ENCODE peak calls at places on chromosome 21, in six cellular contexts. One of them, this sample, is unnamed.

GRCh38 chr21:22223385-22223784 is 1225.2 kb downstream of the NCAM2 start:
- DNase-seq in H9: no peak
- DNase-seq in H1: no peak
- DNase-seq in neuronal stem cell: no peak
- DNase-seq in mesenchymal stem cell: no peak
- DNase-seq in IMR-90: no peak
- DNase-seq in this sample: peak; percentile 89

GRCh38 chr21:46455575-46456385 is 2.9 kb upstream of the DIP2A start:
- DNase-seq in H9: no peak
- DNase-seq in neuronal stem cell: no peak
- DNase-seq in H1: no peak
- DNase-seq in IMR-90: peak; percentile 66
- DNase-seq in mesenchymal stem cell: peak; percentile 34
- DNase-seq in this sample: no peak

GRCh38 chr21:46145159-46145839 is 10.1 kb downstream of the FTCD start:
- DNase-seq in neuronal stem cell: no peak
- DNase-seq in mesenchymal stem cell: no peak
- DNase-seq in H9: no peak
- DNase-seq in H1: no peak
- DNase-seq in IMR-90: no peak
- DNase-seq in this sample: no peak

GRCh38 chr21:37200641-37201480 is 66.3 kb downstream of the VPS26C start:
- DNase-seq in H1: no peak
- DNase-seq in mesenchymal stem cell: no peak
- DNase-seq in H9: no peak
- DNase-seq in neuronal stem cell: no peak
- DNase-seq in IMR-90: no peak
- DNase-seq in this sample: no peak

GRCh38 chr21:35843911-35844667 is 216.2 kb downstream of the SETD4 start:
- DNase-seq in IMR-90: no peak
- DNase-seq in neuronal stem cell: no peak
- DNase-seq in H9: no peak
- DNase-seq in mesenchymal stem cell: no peak
- DNase-seq in H1: no peak
- DNase-seq in this sample: no peak

GRCh38 chr21:27636671-27637070 is 669.8 kb upstream of the ADAMTS5 start:
- DNase-seq in H1: no peak
- DNase-seq in H9: no peak
- DNase-seq in mesenchymal stem cell: no peak
- DNase-seq in neuronal stem cell: no peak
- DNase-seq in IMR-90: no peak
- DNase-seq in this sample: no peak

GRCh38 chr21:30924171-30924680 is 42.8 kb upstream of the KRTAP11-1 start:
- DNase-seq in neuronal stem cell: no peak
- DNase-seq in H1: no peak
- DNase-seq in H9: no peak
- DNase-seq in IMR-90: no peak
- DNase-seq in mesenchymal stem cell: no peak
- DNase-seq in this sample: peak; percentile 60

GRCh38 chr21:21715286-21715969 is 717.2 kb downstream of the NCAM2 start:
- DNase-seq in H9: no peak
- DNase-seq in neuronal stem cell: no peak
- DNase-seq in mesenchymal stem cell: peak; percentile 56
- DNase-seq in H1: no peak
- DNase-seq in IMR-90: peak; percentile 93
- DNase-seq in this sample: no peak

GRCh38 chr21:18950045-18950740 is 546.6 kb upstream of the TMPRSS15 start:
- DNase-seq in IMR-90: no peak
- DNase-seq in mesenchymal stem cell: no peak
- DNase-seq in H1: no peak
- DNase-seq in H9: no peak
- DNase-seq in neuronal stem cell: no peak
- DNase-seq in this sample: no peak

GRCh38 chr21:17390575-17390974 is 122.3 kb upstream of the CXADR start:
- DNase-seq in neuronal stem cell: no peak
- DNase-seq in IMR-90: peak; percentile 47
- DNase-seq in mesenchymal stem cell: no peak
- DNase-seq in H9: no peak
- DNase-seq in H1: no peak
- DNase-seq in this sample: no peak

GRCh38 chr21:8990326-8991087 is 1530.9 kb upstream of the TPTE start:
- DNase-seq in H1: no peak
- DNase-seq in H9: no peak
- DNase-seq in mesenchymal stem cell: no peak
- DNase-seq in IMR-90: no peak
- DNase-seq in neuronal stem cell: no peak
- DNase-seq in this sample: no peak

GRCh38 chr21:44706026-44706705 is 5.2 kb downstream of the TSPEAR start:
- DNase-seq in mesenchymal stem cell: no peak
- DNase-seq in H1: no peak
- DNase-seq in neuronal stem cell: no peak
- DNase-seq in H9: no peak
- DNase-seq in IMR-90: no peak
- DNase-seq in this sample: no peak
- H3K18ac ChIP-seq in mesenchymal stem cell: no peak overlapping the region
- H3K18ac ChIP-seq in H1: peak overlapping the region; percentile 99
- H3K18ac ChIP-seq in neuronal stem cell: peak overlapping the region; percentile 96
- H3K18ac ChIP-seq in H9: peak overlapping the region; percentile 19
- H3K18ac ChIP-seq in IMR-90: no peak overlapping the region
- H3K18ac ChIP-seq in this sample: no peak overlapping the region

GRCh38 chr21:34343347-34344057 is 20.3 kb upstream of the KCNE2 start:
- DNase-seq in H1: no peak
- DNase-seq in neuronal stem cell: no peak
- DNase-seq in mesenchymal stem cell: no peak
- DNase-seq in H9: no peak
- DNase-seq in IMR-90: no peak
- DNase-seq in this sample: no peak
- H2AFZ ChIP-seq in H1: no peak overlapping the region
- H2AFZ ChIP-seq in neuronal stem cell: no peak overlapping the region
- H2AFZ ChIP-seq in mesenchymal stem cell: no peak overlapping the region
- H2AFZ ChIP-seq in H9: no peak overlapping the region
- H2AFZ ChIP-seq in IMR-90: no peak overlapping the region
- H2AFZ ChIP-seq in this sample: no peak overlapping the region

DNA sequence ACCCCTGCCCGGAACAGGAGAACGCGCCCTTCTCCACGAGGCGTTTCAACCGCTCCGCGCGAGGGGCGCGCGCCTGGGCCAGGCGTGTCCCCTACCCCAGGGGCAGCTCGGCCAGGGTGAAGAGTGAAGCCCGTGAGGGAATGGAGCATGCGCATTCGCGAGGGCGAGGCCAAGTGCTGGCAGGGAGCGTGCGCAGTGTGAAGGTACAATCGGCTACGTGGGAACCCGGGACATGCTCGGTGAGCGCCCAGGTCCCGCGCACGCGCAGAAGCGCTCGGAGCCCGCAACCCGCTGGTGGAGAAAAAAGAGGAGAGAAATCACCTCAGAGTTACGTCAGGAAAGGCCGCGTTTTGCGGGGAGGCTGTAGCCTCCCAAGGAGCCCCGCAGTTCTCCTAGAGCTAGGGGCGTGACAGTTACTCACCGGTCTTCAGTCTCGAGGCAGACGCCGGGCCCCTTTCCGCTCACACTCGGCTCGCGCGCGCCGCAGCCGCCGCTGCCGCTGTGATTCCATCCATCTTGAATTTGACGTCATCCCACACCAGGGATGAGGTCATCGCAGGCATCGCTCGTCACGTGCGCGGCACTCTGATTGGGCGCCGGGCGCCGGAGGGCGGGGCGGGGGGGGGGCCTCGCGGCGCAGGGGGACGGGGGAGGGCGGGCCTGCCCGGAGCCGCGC is at the start of gene ZBTB21:
- DNase-seq in neuronal stem cell: peak; percentile 98
- DNase-seq in mesenchymal stem cell: peak; percentile 97
- DNase-seq in H1: peak; percentile 92
- DNase-seq in IMR-90: peak; percentile 97
- DNase-seq in H9: peak; percentile 97
- DNase-seq in this sample: peak; percentile 99
- H3K18ac ChIP-seq in neuronal stem cell: peak within 1 kb of the TSS; percentile 97
- H3K18ac ChIP-seq in mesenchymal stem cell: peak within 1 kb of the TSS; percentile 93
- H3K18ac ChIP-seq in H1: peak within 1 kb of the TSS; percentile 32
- H3K18ac ChIP-seq in IMR-90: peak within 1 kb of the TSS; percentile 25
- H3K18ac ChIP-seq in H9: peak within 1 kb of the TSS; percentile 71
- H3K18ac ChIP-seq in this sample: peak within 1 kb of the TSS; percentile 91

DNA sequence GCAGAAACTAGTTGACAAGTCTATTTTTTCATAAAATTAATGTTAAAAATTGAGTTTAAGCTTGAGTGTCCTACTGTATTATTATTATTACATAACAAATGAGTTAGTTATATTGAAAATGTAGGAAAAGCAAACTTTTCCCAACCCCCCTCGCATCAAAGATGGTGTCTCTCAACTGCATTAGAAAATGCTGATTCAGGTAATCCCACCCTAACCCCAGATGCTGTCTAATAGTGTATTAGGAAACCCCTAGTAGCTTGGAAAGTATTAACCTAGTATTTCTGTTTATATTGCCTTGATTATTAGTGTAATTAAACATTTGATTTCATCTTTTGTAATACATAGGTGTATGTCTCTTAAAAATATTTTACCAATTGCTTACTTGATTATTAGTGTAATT is 1120.3 kb downstream of the MRPL39 start:
- DNase-seq in mesenchymal stem cell: no peak
- DNase-seq in H1: no peak
- DNase-seq in neuronal stem cell: no peak
- DNase-seq in H9: no peak
- DNase-seq in IMR-90: no peak
- DNase-seq in this sample: no peak
- H2AFZ ChIP-seq in mesenchymal stem cell: no peak overlapping the region
- H2AFZ ChIP-seq in H1: no peak overlapping the region
- H2AFZ ChIP-seq in neuronal stem cell: no peak overlapping the region
- H2AFZ ChIP-seq in H9: no peak overlapping the region
- H2AFZ ChIP-seq in IMR-90: no peak overlapping the region
- H2AFZ ChIP-seq in this sample: no peak overlapping the region

GRCh38 chr21:29181799-29182470 is 51.5 kb downstream of the MAP3K7CL start:
- DNase-seq in IMR-90: peak; percentile 95
- DNase-seq in mesenchymal stem cell: peak; percentile 95
- DNase-seq in H9: no peak
- DNase-seq in neuronal stem cell: no peak
- DNase-seq in H1: no peak
- DNase-seq in this sample: peak; percentile 43
- H3K18ac ChIP-seq in IMR-90: peak overlapping the region; percentile 96
- H3K18ac ChIP-seq in mesenchymal stem cell: peak overlapping the region; percentile 56
- H3K18ac ChIP-seq in H9: no peak overlapping the region
- H3K18ac ChIP-seq in neuronal stem cell: no peak overlapping the region
- H3K18ac ChIP-seq in H1: no peak overlapping the region
- H3K18ac ChIP-seq in this sample: no peak overlapping the region

GRCh38 chr21:39518055-39518844 is 66.5 kb downstream of the SH3BGR start:
- DNase-seq in mesenchymal stem cell: peak; percentile 58
- DNase-seq in neuronal stem cell: peak; percentile 58
- DNase-seq in H9: peak; percentile 84
- DNase-seq in IMR-90: peak; percentile 32
- DNase-seq in H1: peak; percentile 43
- DNase-seq in this sample: peak; percentile 86
- H2AFZ ChIP-seq in mesenchymal stem cell: no peak overlapping the region
- H2AFZ ChIP-seq in neuronal stem cell: no peak overlapping the region
- H2AFZ ChIP-seq in H9: no peak overlapping the region
- H2AFZ ChIP-seq in IMR-90: no peak overlapping the region
- H2AFZ ChIP-seq in H1: no peak overlapping the region
- H2AFZ ChIP-seq in this sample: no peak overlapping the region

GRCh38 chr21:15421947-15422346 is 307.8 kb upstream of the USP25 start:
- DNase-seq in H1: no peak
- DNase-seq in H9: no peak
- DNase-seq in IMR-90: no peak
- DNase-seq in neuronal stem cell: no peak
- DNase-seq in mesenchymal stem cell: no peak
- DNase-seq in this sample: no peak
- H3K18ac ChIP-seq in H1: no peak overlapping the region
- H3K18ac ChIP-seq in H9: no peak overlapping the region
- H3K18ac ChIP-seq in IMR-90: no peak overlapping the region
- H3K18ac ChIP-seq in neuronal stem cell: no peak overlapping the region
- H3K18ac ChIP-seq in mesenchymal stem cell: no peak overlapping the region
- H3K18ac ChIP-seq in this sample: no peak overlapping the region

DNA sequence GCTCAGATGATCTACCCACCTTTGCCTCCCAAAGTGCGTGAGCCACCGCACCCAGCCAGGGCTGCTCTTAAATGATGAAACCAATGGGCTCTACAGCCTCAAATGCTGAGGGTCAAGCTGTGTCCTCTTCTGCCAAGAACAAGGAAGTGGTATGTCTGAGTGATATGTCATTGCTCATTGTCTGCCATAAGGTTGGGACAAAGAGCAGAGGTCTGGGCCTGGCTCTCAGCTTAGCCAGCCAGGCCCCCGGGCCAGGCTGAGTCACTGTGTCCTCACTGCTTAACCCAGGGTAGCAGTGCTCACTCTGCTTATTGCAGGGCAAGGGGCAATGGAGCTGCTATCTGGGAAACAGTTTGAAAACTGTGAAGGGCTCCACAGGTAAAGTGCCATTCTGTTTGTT is 8.3 kb upstream of the ETS2 start:
- DNase-seq in IMR-90: no peak
- DNase-seq in neuronal stem cell: no peak
- DNase-seq in H1: no peak
- DNase-seq in mesenchymal stem cell: peak; percentile 69
- DNase-seq in H9: no peak
- DNase-seq in this sample: peak; percentile 99
- H2AFZ ChIP-seq in IMR-90: peak overlapping the region; percentile 38
- H2AFZ ChIP-seq in neuronal stem cell: no peak overlapping the region
- H2AFZ ChIP-seq in H1: no peak overlapping the region
- H2AFZ ChIP-seq in mesenchymal stem cell: no peak overlapping the region
- H2AFZ ChIP-seq in H9: no peak overlapping the region
- H2AFZ ChIP-seq in this sample: no peak overlapping the region

GRCh38 chr21:42679982-42680330 is 26.5 kb downstream of the PDE9A start:
- DNase-seq in neuronal stem cell: no peak
- DNase-seq in H9: no peak
- DNase-seq in mesenchymal stem cell: no peak
- DNase-seq in H1: no peak
- DNase-seq in IMR-90: no peak
- DNase-seq in this sample: no peak
- H3K18ac ChIP-seq in neuronal stem cell: no peak overlapping the region
- H3K18ac ChIP-seq in H9: no peak overlapping the region
- H3K18ac ChIP-seq in mesenchymal stem cell: no peak overlapping the region
- H3K18ac ChIP-seq in H1: no peak overlapping the region
- H3K18ac ChIP-seq in IMR-90: no peak overlapping the region
- H3K18ac ChIP-seq in this sample: no peak overlapping the region

GRCh38 chr21:38824124-38824822 is 18.5 kb downstream of the ETS2 start:
- DNase-seq in H9: no peak
- DNase-seq in mesenchymal stem cell: peak; percentile 98
- DNase-seq in neuronal stem cell: no peak
- DNase-seq in IMR-90: peak; percentile 90
- DNase-seq in H1: no peak
- DNase-seq in this sample: peak; percentile 31
- H2AFZ ChIP-seq in H9: no peak overlapping the region
- H2AFZ ChIP-seq in mesenchymal stem cell: no peak overlapping the region
- H2AFZ ChIP-seq in neuronal stem cell: no peak overlapping the region
- H2AFZ ChIP-seq in IMR-90: peak overlapping the region; percentile 9
- H2AFZ ChIP-seq in H1: no peak overlapping the region
- H2AFZ ChIP-seq in this sample: no peak overlapping the region